ENCODE peak calls at places on chromosomes 12 and 14, in four cellular contexts. E is stimulated activated naive CD8-positive, alpha-beta T cell treated with anti-CD3 and anti-CD28 coated beads, Interleukin-15, amount 100 ng/mL, for 72 hours; C is psoas muscle; P is CD4-positive, alpha-beta T cell. Q is an unnamed sample.

GRCh38 chr12:70290126-70290525 is 46.9 kb downstream of the CNOT2 start:
- DNase-seq in E (no peak), C (no peak), P (no peak), Q (no peak)

GRCh38 chr14:63178912-63179311 is 25.3 kb upstream of the RHOJ start:
- DNase-seq in E (no peak), C (no peak), P (no peak), Q (no peak)

GRCh38 chr12:123532808-123533649 is 490 bp downstream of the RILPL1 start:
- DNase-seq in E (peak), C (peak), P (no peak), Q (peak)

GRCh38 chr14:57136669-57137068 is 132.0 kb downstream of the EXOC5 start:
- DNase-seq in E (no peak), C (peak), P (no peak), Q (no peak)

GRCh38 chr12:6772331-6772695 is at the start of gene LAG3:
- DNase-seq in E (peak), C (no peak), P (no peak), Q (peak)

GRCh38 chr12:123431951-123432886 is 4.3 kb downstream of the RILPL2 start:
- DNase-seq in E (peak), C (no peak), P (no peak), Q (no peak)

GRCh38 chr12:13187399-13187798 is 9.1 kb upstream of the EMP1 start:
- DNase-seq in E (no peak), C (no peak), P (no peak), Q (no peak)

GRCh38 chr12:113005759-113006158 is 27.4 kb downstream of the OAS2 start:
- DNase-seq in E (no peak), C (no peak), P (no peak), Q (no peak)

GRCh38 chr12:132510746-132511477 is 21.0 kb downstream of the FBRSL1 start:
- DNase-seq in E (no peak), C (no peak), P (no peak), Q (no peak)

GRCh38 chr14:74661726-74662450 is 49.9 kb upstream of the LTBP2 start:
- DNase-seq in E (no peak), C (peak), P (no peak), Q (no peak)

GRCh38 chr14:54590481-54590880 is 23.6 kb downstream of the SAMD4A start:
- DNase-seq in E (no peak), C (no peak), P (no peak), Q (no peak)

GRCh38 chr12:104974626-104975290 is 11.4 kb upstream of the NOPCHAP1 start:
- DNase-seq in E (no peak), C (no peak), P (no peak), Q (no peak)

GRCh38 chr14:61372379-61372778 is 51.0 kb downstream of the PRKCH start:
- DNase-seq in E (no peak), C (no peak), P (no peak), Q (no peak)